ENCODE peak calls at places on chromosome 16, in four cellular contexts. O is Kasumi-1, H is islet precursor cell, D is NCI-H1092. W is an unnamed sample.

GRCh38 chr16:53220585-53220984 is 165.8 kb downstream of the CHD9 start:
- DNase-seq in O (peak; percentile 24), H (no peak), D (no peak), W (no peak)

GRCh38 chr16:89072216-89073130 is 21.2 kb upstream of the ACSF3 start:
- DNase-seq in O (no peak), H (no peak), D (peak; percentile 58), W (no peak)

GRCh38 chr16:81623365-81624102 is 155.6 kb upstream of the PLCG2 start:
- DNase-seq in O (peak; percentile 67), H (no peak), D (peak; percentile 58), W (peak; percentile 37)

GRCh38 chr16:49779979-49780378 is 75.9 kb downstream of the ZNF423 start:
- DNase-seq in O (no peak), H (no peak), D (no peak), W (no peak)

GRCh38 chr16:60945225-60945624 is 1091.0 kb downstream of the CDH8 start:
- DNase-seq in O (peak; percentile 41), H (peak; percentile 68), D (no peak), W (peak; percentile 9)

GRCh38 chr16:86052115-86052670 is 153.2 kb downstream of the IRF8 start:
- DNase-seq in O (no peak), H (no peak), D (no peak), W (no peak)

GRCh38 chr16:27961296-27961620 is 102.3 kb downstream of the GSG1L start:
- DNase-seq in O (no peak), H (peak; percentile 30), D (no peak), W (no peak)

GRCh38 chr16:68898026-68898425 is 54.7 kb downstream of the TANGO6 start:
- DNase-seq in O (no peak), H (no peak), D (no peak), W (no peak)

GRCh38 chr16:83699817-83700216 is 108.0 kb upstream of the HSBP1 start:
- DNase-seq in O (no peak), H (no peak), D (no peak), W (no peak)

GRCh38 chr16:19804538-19805323 is 79.9 kb downstream of the GPRC5B start:
- DNase-seq in O (peak; percentile 45), H (peak; percentile 43), D (peak; percentile 53), W (no peak)

GRCh38 chr16:89026121-89026612 is 49.2 kb upstream of the CBFA2T3 start:
- DNase-seq in O (no peak), H (no peak), D (no peak), W (no peak)

GRCh38 chr16:86120982-86121242 is 221.9 kb downstream of the IRF8 start:
- DNase-seq in O (no peak), H (no peak), D (no peak), W (no peak)

GRCh38 chr16:66712512-66712911 is 16.0 kb upstream of the CMTM4 start:
- DNase-seq in O (no peak), H (no peak), D (no peak), W (no peak)

GRCh38 chr16:57150682-57151330 is 35.0 kb downstream of the PSME3IP1 start:
- DNase-seq in O (no peak), H (no peak), D (no peak), W (no peak)

GRCh38 chr16:22070361-22071351 is 21.7 kb upstream of the VWA3A start:
- DNase-seq in O (no peak), H (no peak), D (no peak), W (no peak)

GRCh38 chr16:87924041-87924851 is 12.1 kb downstream of the CA5A start:
- DNase-seq in O (no peak), H (no peak), D (peak; percentile 94), W (no peak)

GRCh38 chr16:85136705-85137322 is 24.5 kb upstream of the CIBAR2 start:
- DNase-seq in O (no peak), H (no peak), D (no peak), W (no peak)

GRCh38 chr16:22397459-22397858 is 23.0 kb upstream of the CDR2 start:
- DNase-seq in O (no peak), H (peak; percentile 79), D (no peak), W (no peak)

GRCh38 chr16:18958621-18959578 is 24.8 kb upstream of the TMC7 start:
- DNase-seq in O (no peak), H (no peak), D (no peak), W (no peak)

GRCh38 chr16:266258-267164 is 9.2 kb downstream of the RGS11 start:
- DNase-seq in O (no peak), H (peak; percentile 48), D (no peak), W (no peak)

GRCh38 chr16:24887472-24887871 is 41.7 kb downstream of the SLC5A11 start:
- DNase-seq in O (no peak), H (no peak), D (no peak), W (no peak)

GRCh38 chr16:50309527-50310307 is 43.4 kb downstream of the ADCY7 start:
- DNase-seq in O (no peak), H (peak; percentile 69), D (no peak), W (no peak)

GRCh38 chr16:50308237-50308965 is 42.0 kb downstream of the ADCY7 start:
- DNase-seq in O (no peak), H (peak; percentile 44), D (no peak), W (no peak)

GRCh38 chr16:57146735-57147134 is 39.1 kb downstream of the PSME3IP1 start:
- DNase-seq in O (no peak), H (peak; percentile 73), D (no peak), W (no peak)

GRCh38 chr16:83772806-83773205 is 35.0 kb upstream of the HSBP1 start:
- DNase-seq in O (no peak), H (no peak), D (no peak), W (no peak)

W was measured in NCI-H460.